ENCODE peak calls at places on chromosome 1, in seven cellular contexts. F, O, L, H, N, K and D are unnamed samples.

GRCh38 chr1:40849801-40850592 is 12.2 kb downstream of the CITED4 start:
- DNase-seq in K (peak; percentile 70), H (peak; percentile 51), L (peak; percentile 78), N (peak; percentile 76), O (peak; percentile 95), F (peak; percentile 77), D (peak; percentile 89)

GRCh38 chr1:203041351-203041932 is 15.2 kb downstream of the PPFIA4 start:
- DNase-seq in H (no peak), K (no peak), O (no peak), L (no peak), F (no peak), N (no peak), D (no peak)

GRCh38 chr1:66809736-66810326 is 8.8 kb upstream of the INSL5 start:
- DNase-seq in L (no peak), N (no peak), K (peak; percentile 19), O (no peak), F (no peak), H (no peak), D (no peak)

GRCh38 chr1:6454856-6455751 is 10.9 kb downstream of the TNFRSF25 start:
- DNase-seq in K (peak; percentile 19), H (no peak), N (peak; percentile 37), O (no peak), L (no peak), F (peak; percentile 52), D (no peak)

GRCh38 chr1:226738421-226738994 is 574 bp downstream of the ITPKB start:
- DNase-seq in L (peak; percentile 43), F (peak; percentile 42), K (peak; percentile 54), O (no peak), H (peak; percentile 68), N (peak; percentile 55), D (peak; percentile 85)

GRCh38 chr1:201310986-201311355 is 27.7 kb downstream of the PKP1 start:
- DNase-seq in K (peak; percentile 17), H (no peak), O (peak; percentile 98), N (no peak), L (peak; percentile 78), F (no peak), D (no peak)

GRCh38 chr1:13814131-13814530 is 114.1 kb downstream of the PRDM2 start:
- DNase-seq in H (no peak), N (no peak), F (no peak), L (no peak), O (no peak), K (no peak), D (no peak)

GRCh38 chr1:25524568-25525359 is 18.6 kb upstream of the LDLRAP1 start:
- DNase-seq in K (no peak), O (no peak), H (no peak), F (no peak), N (no peak), L (no peak), D (no peak)

GRCh38 chr1:35586808-35587207 is 13.7 kb downstream of the TFAP2E start:
- DNase-seq in F (no peak), L (no peak), K (no peak), N (no peak), O (no peak), H (no peak), D (no peak)

GRCh38 chr1:6325482-6325881 is 64.6 kb upstream of the GPR153 start:
- DNase-seq in L (no peak), F (no peak), H (no peak), K (no peak), O (no peak), N (no peak), D (no peak)

GRCh38 chr1:171158089-171158488 is 27.0 kb upstream of the FMO2 start:
- DNase-seq in O (no peak), F (no peak), K (no peak), L (no peak), H (no peak), N (no peak), D (no peak)